ENCODE peak calls at places on chromosomes 16 and 17, in seven cellular contexts. P, C, A, X, T, G and N are unnamed samples.

GRCh38 chr17:11981862-11982261 is 15.4 kb downstream of the ZNF18 start:
- DNase-seq in P (no peak), X (no peak), C (no peak), T (no peak), G (no peak), A (no peak), N (no peak)

GRCh38 chr17:28725166-28725659 is 820 bp downstream of the TLCD1 start:
- DNase-seq in A (peak; percentile 70), X (no peak), C (no peak), P (peak; percentile 74), G (peak; percentile 41), T (no peak), N (no peak)

GRCh38 chr17:77323413-77324171 is 182.8 kb downstream of the SEC14L1 start:
- DNase-seq in A (peak; percentile 74), P (no peak), G (no peak), C (no peak), X (peak; percentile 56), T (no peak), N (no peak)

GRCh38 chr16:56389554-56389953 is 35.8 kb downstream of the AMFR start:
- DNase-seq in X (no peak), G (no peak), A (peak; percentile 99), C (no peak), P (no peak), T (peak; percentile 44), N (no peak)

GRCh38 chr16:17304124-17304813 is 166.5 kb downstream of the XYLT1 start:
- DNase-seq in G (no peak), C (no peak), T (no peak), A (no peak), P (no peak), X (no peak), N (no peak)

GRCh38 chr16:81651758-81652718 is 127.1 kb upstream of the PLCG2 start:
- DNase-seq in X (no peak), T (no peak), A (no peak), P (no peak), C (no peak), G (no peak), N (no peak)

GRCh38 chr17:28086519-28086918 is 44.0 kb downstream of the NLK start:
- DNase-seq in C (no peak), T (no peak), X (no peak), P (no peak), G (no peak), A (peak; percentile 58), N (no peak)

GRCh38 chr17:14918540-14918939 is 346.6 kb downstream of the PMP22 start:
- DNase-seq in A (peak; percentile 47), X (no peak), T (no peak), C (no peak), P (no peak), G (no peak), N (no peak)

GRCh38 chr16:51355195-51355594 is 204.1 kb upstream of the SALL1 start:
- DNase-seq in T (no peak), P (no peak), X (no peak), G (no peak), A (no peak), C (no peak), N (no peak)

GRCh38 chr16:869823-870641 is 69.5 kb upstream of the GNG13 start:
- DNase-seq in X (no peak), T (no peak), P (no peak), C (no peak), G (no peak), A (no peak), N (no peak)

GRCh38 chr16:55351936-55352335 is 27.9 kb downstream of the IRX6 start:
- DNase-seq in C (no peak), G (no peak), P (no peak), T (no peak), A (no peak), X (no peak), N (no peak)

GRCh38 chr17:74349120-74349519 is 12.5 kb downstream of the BTBD17 start:
- DNase-seq in C (no peak), A (no peak), P (no peak), T (no peak), G (no peak), X (no peak), N (no peak)